ENCODE peak calls at places on chromosomes 4 and X, in seven cellular contexts. L is AG09309, H is SJCRH30, X is MM.1S, A is neural progenitor cell, N is fibroblast of lung, Z is GM23248. R is an unnamed sample.

GRCh38 chr4:101232074-101232776 is 115.1 kb downstream of the PPP3CA start:
- DNase-seq in H (peak), L (no peak), X (peak), Z (peak), N (peak), A (no peak), R (no peak)

GRCh38 chr4:64729561-64729960 is 320.3 kb upstream of the TECRL start:
- DNase-seq in L (no peak), H (no peak), N (no peak), A (no peak), Z (no peak), X (no peak), R (no peak)

GRCh38 chrX:70769659-70770232 is 138.8 kb downstream of the TEX11 start:
- DNase-seq in H (peak), N (peak), A (no peak), L (no peak), Z (peak), X (peak), R (no peak)

GRCh38 chr4:102454981-102455690 is 46.0 kb upstream of the NFKB1 start:
- DNase-seq in H (no peak), X (no peak), A (no peak), L (no peak), N (no peak), Z (no peak), R (no peak)

GRCh38 chr4:189912170-189912569 is 28.5 kb upstream of the FRG1 start:
- DNase-seq in L (no peak), Z (peak), N (no peak), X (no peak), A (peak), H (peak), R (no peak)

GRCh38 chrX:76148011-76148665 is 24.7 kb upstream of the PBDC1 start:
- DNase-seq in Z (peak), X (peak), H (no peak), N (peak), L (no peak), A (no peak), R (no peak)

GRCh38 chr4:119736559-119736958 is 108.0 kb upstream of the PDE5A start:
- DNase-seq in L (no peak), H (no peak), X (no peak), N (no peak), Z (peak), A (no peak), R (no peak)

GRCh38 chr4:188107931-188108843 is 1.2 kb downstream of the TRIML2 start:
- DNase-seq in L (no peak), H (no peak), Z (peak), A (peak), X (no peak), N (peak), R (no peak)

GRCh38 chrX:153726286-153727107 is 1.8 kb downstream of the ABCD1 start:
- DNase-seq in Z (peak), L (no peak), X (peak), N (peak), H (peak), A (peak), R (peak)

GRCh38 chrX:15087747-15088146 is 182.1 kb downstream of the ASB9 start:
- DNase-seq in X (no peak), Z (no peak), L (no peak), N (no peak), A (no peak), H (no peak), R (no peak)